ENCODE peak calls at places on chromosomes 13 and 19, in ten cellular contexts. One of them, this sample, is unnamed.

GRCh38 chr19:42279902-42280760 is 11.1 kb downstream of the CIC start:
- DNase-seq in HFFc6: peak
- DNase-seq in WTC11: peak
- DNase-seq in progenitor cell of endocrine pancreas: peak
- DNase-seq in breast epithelium: peak
- DNase-seq in right lobe of liver: peak
- DNase-seq in H9: peak
- DNase-seq in OCI-LY7: peak
- DNase-seq in heart left ventricle: peak
- DNase-seq in ascending aorta: peak
- DNase-seq in this sample: peak

GRCh38 chr13:83515267-83515666 is 367.0 kb downstream of the SLITRK1 start:
- DNase-seq in HFFc6: peak
- DNase-seq in heart left ventricle: no peak
- DNase-seq in OCI-LY7: no peak
- DNase-seq in right lobe of liver: no peak
- DNase-seq in H9: no peak
- DNase-seq in ascending aorta: no peak
- DNase-seq in breast epithelium: no peak
- DNase-seq in progenitor cell of endocrine pancreas: no peak
- DNase-seq in WTC11: no peak
- DNase-seq in this sample: no peak

GRCh38 chr13:41465215-41465907 is 8.0 kb downstream of the RGCC start:
- DNase-seq in heart left ventricle: peak
- DNase-seq in right lobe of liver: no peak
- DNase-seq in progenitor cell of endocrine pancreas: no peak
- DNase-seq in breast epithelium: peak
- DNase-seq in WTC11: no peak
- DNase-seq in ascending aorta: peak
- DNase-seq in OCI-LY7: peak
- DNase-seq in HFFc6: peak
- DNase-seq in H9: no peak
- DNase-seq in this sample: peak

GRCh38 chr19:56193981-56194380 is 3.6 kb downstream of the ZSCAN5B start:
- DNase-seq in WTC11: no peak
- DNase-seq in OCI-LY7: no peak
- DNase-seq in HFFc6: no peak
- DNase-seq in progenitor cell of endocrine pancreas: no peak
- DNase-seq in heart left ventricle: no peak
- DNase-seq in breast epithelium: no peak
- DNase-seq in right lobe of liver: no peak
- DNase-seq in ascending aorta: no peak
- DNase-seq in H9: no peak
- DNase-seq in this sample: no peak

GRCh38 chr19:44580366-44580895 is 32.9 kb upstream of the IGSF23 start:
- DNase-seq in right lobe of liver: no peak
- DNase-seq in WTC11: no peak
- DNase-seq in heart left ventricle: no peak
- DNase-seq in H9: no peak
- DNase-seq in progenitor cell of endocrine pancreas: no peak
- DNase-seq in breast epithelium: no peak
- DNase-seq in HFFc6: no peak
- DNase-seq in OCI-LY7: no peak
- DNase-seq in ascending aorta: no peak
- DNase-seq in this sample: no peak

GRCh38 chr13:23777571-23777870 is 111.7 kb downstream of the MIPEP start:
- DNase-seq in breast epithelium: no peak
- DNase-seq in ascending aorta: no peak
- DNase-seq in OCI-LY7: no peak
- DNase-seq in WTC11: no peak
- DNase-seq in right lobe of liver: no peak
- DNase-seq in HFFc6: no peak
- DNase-seq in progenitor cell of endocrine pancreas: no peak
- DNase-seq in heart left ventricle: no peak
- DNase-seq in H9: no peak
- DNase-seq in this sample: no peak

GRCh38 chr13:112990783-112991182 is 21.8 kb downstream of the MCF2L start:
- DNase-seq in H9: peak
- DNase-seq in progenitor cell of endocrine pancreas: peak
- DNase-seq in WTC11: peak
- DNase-seq in heart left ventricle: no peak
- DNase-seq in breast epithelium: peak
- DNase-seq in ascending aorta: no peak
- DNase-seq in OCI-LY7: no peak
- DNase-seq in right lobe of liver: no peak
- DNase-seq in HFFc6: no peak
- DNase-seq in this sample: no peak

GRCh38 chr13:27151798-27152599 is 19.6 kb downstream of the USP12 start:
- DNase-seq in H9: no peak
- DNase-seq in WTC11: no peak
- DNase-seq in right lobe of liver: no peak
- DNase-seq in OCI-LY7: no peak
- DNase-seq in heart left ventricle: no peak
- DNase-seq in progenitor cell of endocrine pancreas: no peak
- DNase-seq in HFFc6: no peak
- DNase-seq in ascending aorta: no peak
- DNase-seq in breast epithelium: no peak
- DNase-seq in this sample: no peak

GRCh38 chr19:734716-735115 is 16.2 kb upstream of the MISP start:
- DNase-seq in H9: no peak
- DNase-seq in breast epithelium: no peak
- DNase-seq in progenitor cell of endocrine pancreas: no peak
- DNase-seq in HFFc6: no peak
- DNase-seq in WTC11: no peak
- DNase-seq in right lobe of liver: no peak
- DNase-seq in OCI-LY7: no peak
- DNase-seq in ascending aorta: no peak
- DNase-seq in heart left ventricle: no peak
- DNase-seq in this sample: no peak

GRCh38 chr19:739998-740715 is 10.8 kb upstream of the MISP start:
- DNase-seq in breast epithelium: no peak
- DNase-seq in HFFc6: no peak
- DNase-seq in right lobe of liver: peak
- DNase-seq in OCI-LY7: no peak
- DNase-seq in heart left ventricle: no peak
- DNase-seq in progenitor cell of endocrine pancreas: no peak
- DNase-seq in WTC11: no peak
- DNase-seq in ascending aorta: no peak
- DNase-seq in H9: no peak
- DNase-seq in this sample: no peak

GRCh38 chr19:736125-736524 is 14.8 kb upstream of the MISP start:
- DNase-seq in ascending aorta: no peak
- DNase-seq in breast epithelium: no peak
- DNase-seq in WTC11: no peak
- DNase-seq in right lobe of liver: no peak
- DNase-seq in H9: no peak
- DNase-seq in HFFc6: no peak
- DNase-seq in progenitor cell of endocrine pancreas: no peak
- DNase-seq in heart left ventricle: no peak
- DNase-seq in OCI-LY7: no peak
- DNase-seq in this sample: no peak

GRCh38 chr19:738509-739128 is 12.3 kb upstream of the MISP start:
- DNase-seq in WTC11: no peak
- DNase-seq in right lobe of liver: no peak
- DNase-seq in HFFc6: no peak
- DNase-seq in progenitor cell of endocrine pancreas: no peak
- DNase-seq in ascending aorta: no peak
- DNase-seq in H9: no peak
- DNase-seq in heart left ventricle: no peak
- DNase-seq in OCI-LY7: no peak
- DNase-seq in breast epithelium: no peak
- DNase-seq in this sample: no peak

GRCh38 chr19:737591-738093 is 13.3 kb upstream of the MISP start:
- DNase-seq in ascending aorta: no peak
- DNase-seq in H9: peak
- DNase-seq in HFFc6: no peak
- DNase-seq in progenitor cell of endocrine pancreas: peak
- DNase-seq in WTC11: peak
- DNase-seq in right lobe of liver: no peak
- DNase-seq in breast epithelium: no peak
- DNase-seq in OCI-LY7: peak
- DNase-seq in heart left ventricle: no peak
- DNase-seq in this sample: peak
- TF ChIP-seq CTCF in ascending aorta: no peak
- TF ChIP-seq CTCF in H9: peak
- TF ChIP-seq CTCF in HFFc6: peak
- TF ChIP-seq CTCF in progenitor cell of endocrine pancreas: peak
- TF ChIP-seq CTCF in WTC11: peak
- TF ChIP-seq CTCF in right lobe of liver: peak
- TF ChIP-seq CTCF in breast epithelium: peak
- TF ChIP-seq CTCF in OCI-LY7: peak
- TF ChIP-seq CTCF in heart left ventricle: peak
- TF ChIP-seq CTCF in this sample: peak

GRCh38 chr19:30664358-30665058 is 292.3 kb downstream of the ZNF536 start:
- DNase-seq in OCI-LY7: peak
- DNase-seq in H9: peak
- DNase-seq in heart left ventricle: peak
- DNase-seq in HFFc6: no peak
- DNase-seq in breast epithelium: no peak
- DNase-seq in right lobe of liver: peak
- DNase-seq in ascending aorta: no peak
- DNase-seq in WTC11: peak
- DNase-seq in progenitor cell of endocrine pancreas: no peak
- DNase-seq in this sample: no peak
- TF ChIP-seq CTCF in OCI-LY7: peak
- TF ChIP-seq CTCF in H9: peak
- TF ChIP-seq CTCF in heart left ventricle: peak
- TF ChIP-seq CTCF in HFFc6: peak
- TF ChIP-seq CTCF in breast epithelium: no peak
- TF ChIP-seq CTCF in right lobe of liver: peak
- TF ChIP-seq CTCF in ascending aorta: no peak
- TF ChIP-seq CTCF in WTC11: no peak
- TF ChIP-seq CTCF in progenitor cell of endocrine pancreas: peak
- TF ChIP-seq CTCF in this sample: no peak

GRCh38 chr19:629961-630714 is 3.2 kb downstream of the POLRMT start:
- DNase-seq in OCI-LY7: no peak
- DNase-seq in heart left ventricle: no peak
- DNase-seq in HFFc6: no peak
- DNase-seq in breast epithelium: no peak
- DNase-seq in progenitor cell of endocrine pancreas: no peak
- DNase-seq in H9: no peak
- DNase-seq in ascending aorta: no peak
- DNase-seq in right lobe of liver: no peak
- DNase-seq in WTC11: no peak
- DNase-seq in this sample: no peak

GRCh38 chr19:623974-624373 is 9.4 kb downstream of the POLRMT start:
- DNase-seq in progenitor cell of endocrine pancreas: no peak
- DNase-seq in heart left ventricle: no peak
- DNase-seq in breast epithelium: no peak
- DNase-seq in OCI-LY7: no peak
- DNase-seq in H9: no peak
- DNase-seq in WTC11: no peak
- DNase-seq in ascending aorta: no peak
- DNase-seq in HFFc6: peak
- DNase-seq in right lobe of liver: no peak
- DNase-seq in this sample: no peak

GRCh38 chr19:624433-625109 is 8.8 kb downstream of the POLRMT start:
- DNase-seq in right lobe of liver: no peak
- DNase-seq in breast epithelium: no peak
- DNase-seq in OCI-LY7: no peak
- DNase-seq in H9: no peak
- DNase-seq in WTC11: no peak
- DNase-seq in HFFc6: no peak
- DNase-seq in progenitor cell of endocrine pancreas: no peak
- DNase-seq in heart left ventricle: no peak
- DNase-seq in ascending aorta: no peak
- DNase-seq in this sample: no peak

GRCh38 chr19:625257-625656 is 8.1 kb downstream of the POLRMT start:
- DNase-seq in ascending aorta: no peak
- DNase-seq in HFFc6: no peak
- DNase-seq in OCI-LY7: no peak
- DNase-seq in heart left ventricle: no peak
- DNase-seq in breast epithelium: no peak
- DNase-seq in progenitor cell of endocrine pancreas: no peak
- DNase-seq in H9: no peak
- DNase-seq in WTC11: no peak
- DNase-seq in right lobe of liver: no peak
- DNase-seq in this sample: no peak

DNA sequence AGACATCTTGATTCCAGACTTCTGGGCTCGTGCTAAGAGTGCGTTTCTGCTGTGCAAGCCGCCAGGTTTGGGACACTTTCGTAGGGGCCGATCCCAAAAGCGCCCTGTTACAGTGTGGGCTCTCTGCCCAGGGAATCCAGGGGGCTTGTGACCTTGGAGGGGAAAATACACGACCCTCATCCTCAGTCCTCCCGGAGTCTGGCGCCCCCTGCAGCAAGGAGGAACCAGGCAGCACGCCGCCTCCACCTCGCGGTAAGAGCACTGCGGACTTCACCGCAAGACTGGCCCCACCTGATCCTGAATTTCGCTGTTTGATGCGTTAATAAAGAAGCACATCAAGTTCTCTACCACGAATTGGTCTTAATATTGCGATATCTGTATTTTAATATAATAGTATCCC is 5.2 kb downstream of the POLRMT start:
- DNase-seq in progenitor cell of endocrine pancreas: no peak
- DNase-seq in H9: peak
- DNase-seq in right lobe of liver: no peak
- DNase-seq in WTC11: peak
- DNase-seq in ascending aorta: no peak
- DNase-seq in HFFc6: no peak
- DNase-seq in OCI-LY7: no peak
- DNase-seq in heart left ventricle: no peak
- DNase-seq in breast epithelium: no peak
- DNase-seq in this sample: no peak
- TF ChIP-seq CTCF in progenitor cell of endocrine pancreas: peak
- TF ChIP-seq CTCF in H9: peak
- TF ChIP-seq CTCF in right lobe of liver: peak
- TF ChIP-seq CTCF in WTC11: peak
- TF ChIP-seq CTCF in ascending aorta: no peak
- TF ChIP-seq CTCF in HFFc6: peak
- TF ChIP-seq CTCF in OCI-LY7: peak
- TF ChIP-seq CTCF in heart left ventricle: no peak
- TF ChIP-seq CTCF in breast epithelium: no peak
- TF ChIP-seq CTCF in this sample: peak

GRCh38 chr19:20244356-20244755 is 77.3 kb downstream of the ZNF486 start:
- DNase-seq in H9: no peak
- DNase-seq in OCI-LY7: no peak
- DNase-seq in progenitor cell of endocrine pancreas: no peak
- DNase-seq in right lobe of liver: no peak
- DNase-seq in breast epithelium: no peak
- DNase-seq in ascending aorta: no peak
- DNase-seq in HFFc6: no peak
- DNase-seq in WTC11: no peak
- DNase-seq in heart left ventricle: no peak
- DNase-seq in this sample: no peak

GRCh38 chr19:20245309-20245708 is 78.3 kb downstream of the ZNF486 start:
- DNase-seq in OCI-LY7: no peak
- DNase-seq in right lobe of liver: no peak
- DNase-seq in breast epithelium: no peak
- DNase-seq in HFFc6: no peak
- DNase-seq in ascending aorta: no peak
- DNase-seq in H9: no peak
- DNase-seq in heart left ventricle: no peak
- DNase-seq in WTC11: no peak
- DNase-seq in progenitor cell of endocrine pancreas: no peak
- DNase-seq in this sample: no peak

GRCh38 chr19:20243629-20244028 is 76.6 kb downstream of the ZNF486 start:
- DNase-seq in OCI-LY7: no peak
- DNase-seq in H9: no peak
- DNase-seq in WTC11: no peak
- DNase-seq in right lobe of liver: no peak
- DNase-seq in heart left ventricle: no peak
- DNase-seq in progenitor cell of endocrine pancreas: no peak
- DNase-seq in breast epithelium: no peak
- DNase-seq in ascending aorta: no peak
- DNase-seq in HFFc6: no peak
- DNase-seq in this sample: no peak

GRCh38 chr19:20250627-20251026 is 83.6 kb downstream of the ZNF486 start:
- DNase-seq in H9: no peak
- DNase-seq in HFFc6: no peak
- DNase-seq in breast epithelium: no peak
- DNase-seq in WTC11: no peak
- DNase-seq in heart left ventricle: no peak
- DNase-seq in progenitor cell of endocrine pancreas: no peak
- DNase-seq in ascending aorta: no peak
- DNase-seq in right lobe of liver: no peak
- DNase-seq in OCI-LY7: no peak
- DNase-seq in this sample: no peak

DNA sequence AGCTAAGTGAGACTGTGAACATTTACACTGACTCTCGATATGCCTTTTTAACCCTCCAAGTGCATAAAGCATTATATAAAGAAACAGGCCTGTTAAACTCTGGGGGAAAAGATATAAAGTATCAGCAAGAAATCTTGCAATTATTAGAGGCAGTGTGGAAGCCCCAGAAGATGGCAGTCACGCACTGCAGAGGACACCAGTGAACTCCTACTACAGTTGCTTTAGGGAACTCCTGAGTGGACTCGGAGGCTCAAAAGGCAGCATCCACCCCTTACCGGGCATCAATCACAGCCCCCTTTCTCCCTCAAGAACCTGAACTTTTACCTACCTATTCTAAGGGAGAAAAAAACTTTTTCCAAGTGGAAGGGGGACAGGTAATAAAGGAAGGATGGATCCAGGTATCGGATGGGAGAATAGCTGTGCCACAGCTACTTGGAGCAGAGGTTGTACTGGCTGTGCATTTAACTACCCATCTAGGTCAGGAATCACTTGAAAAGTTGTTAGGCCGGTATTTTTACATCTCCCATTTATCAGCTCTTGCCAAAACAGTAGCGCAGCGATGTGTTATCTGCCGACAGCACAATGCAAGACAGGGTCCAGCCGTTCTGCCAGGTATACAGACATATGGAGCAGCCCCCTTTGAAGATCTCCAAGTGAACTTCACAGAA is 80.1 kb downstream of the ZNF486 start:
- DNase-seq in heart left ventricle: no peak
- DNase-seq in ascending aorta: no peak
- DNase-seq in HFFc6: no peak
- DNase-seq in progenitor cell of endocrine pancreas: peak
- DNase-seq in right lobe of liver: no peak
- DNase-seq in breast epithelium: no peak
- DNase-seq in WTC11: peak
- DNase-seq in OCI-LY7: peak
- DNase-seq in H9: peak
- DNase-seq in this sample: no peak
- TF ChIP-seq CTCF in heart left ventricle: peak
- TF ChIP-seq CTCF in ascending aorta: no peak
- TF ChIP-seq CTCF in HFFc6: peak
- TF ChIP-seq CTCF in progenitor cell of endocrine pancreas: peak
- TF ChIP-seq CTCF in right lobe of liver: peak
- TF ChIP-seq CTCF in breast epithelium: no peak
- TF ChIP-seq CTCF in WTC11: peak
- TF ChIP-seq CTCF in OCI-LY7: peak
- TF ChIP-seq CTCF in H9: peak
- TF ChIP-seq CTCF in this sample: peak